ENCODE peak calls at places on chromosomes 11 and 22, in four cellular contexts. N is WTC11, U is HepG2, W is GM12878. F is an unnamed sample.
A peak's percentile ranks its signal among the peaks of the same experiment; 100 is the strongest.

GRCh38 chr22:24601217-24602104 is 1.5 kb upstream of the GGT1 start:
- DNase-seq in W (no peak), U (peak; percentile 66), N (no peak), F (no peak)

GRCh38 chr22:39519681-39520053 is 695 bp upstream of the ATF4 start:
- DNase-seq in W (no peak), N (peak; percentile 69), U (peak; percentile 58), F (no peak)

GRCh38 chr11:128508785-128509518 is 78.4 kb downstream of the ETS1 start:
- DNase-seq in W (no peak), N (no peak), U (no peak), F (no peak)

GRCh38 chr11:23078289-23078971 is 218.2 kb upstream of the CCDC179 start:
- DNase-seq in U (no peak), W (no peak), N (no peak), F (no peak)

GRCh38 chr11:123640677-123641494 is 13.5 kb downstream of the SCN3B start:
- DNase-seq in N (peak; percentile 77), U (peak; percentile 20), W (no peak), F (peak; percentile 81)

GRCh38 chr11:96101146-96101545 is 177.2 kb upstream of the MTMR2 start:
- DNase-seq in W (no peak), N (no peak), U (no peak), F (no peak)

GRCh38 chr11:114098927-114099326 is 39.4 kb downstream of the ZBTB16 start:
- DNase-seq in N (no peak), W (no peak), U (peak; percentile 32), F (no peak)

GRCh38 chr11:128725630-128726461 is 32.0 kb downstream of the FLI1 start:
- DNase-seq in W (peak; percentile 89), U (no peak), N (no peak), F (no peak)

GRCh38 chr22:47304854-47305253 is 542.4 kb downstream of the TBC1D22A start:
- DNase-seq in W (no peak), U (no peak), N (no peak), F (no peak)

GRCh38 chr11:11284481-11284880 is 68.6 kb downstream of the CSNK2A3 start:
- DNase-seq in U (no peak), W (no peak), N (no peak), F (no peak)

GRCh38 chr11:96748639-96749370 is 359.0 kb downstream of the JRKL start:
- DNase-seq in W (no peak), N (no peak), U (no peak), F (no peak)

GRCh38 chr22:40939202-40939601 is 12.0 kb upstream of the RBX1 start:
- DNase-seq in N (no peak), W (no peak), U (no peak), F (no peak)

GRCh38 chr11:75560644-75561043 is 1.4 kb upstream of the SERPINH1 start:
- DNase-seq in W (no peak), N (no peak), U (no peak), F (no peak)

GRCh38 chr22:38086001-38086845 is 2.2 kb upstream of the SLC16A8 start:
- DNase-seq in W (no peak), U (no peak), N (no peak), F (no peak)

GRCh38 chr11:61714316-61714715 is 34.1 kb downstream of the DAGLA start:
- DNase-seq in U (no peak), N (no peak), W (no peak), F (no peak)

GRCh38 chr11:72972541-72973128 is 158.4 kb downstream of the ATG16L2 start:
- DNase-seq in U (no peak), N (no peak), W (no peak), F (no peak)

GRCh38 chr11:12698049-12698448 is 23.8 kb downstream of the TEAD1 start:
- DNase-seq in U (no peak), N (no peak), W (no peak), F (no peak)

GRCh38 chr11:75328426-75329277 is 22.8 kb downstream of the ARRB1 start:
- DNase-seq in W (peak; percentile 69), N (peak; percentile 71), U (peak; percentile 78), F (peak; percentile 58)

GRCh38 chr22:26418620-26419019 is 10.4 kb upstream of the ASPHD2 start:
- DNase-seq in U (no peak), W (no peak), N (no peak), F (no peak)

GRCh38 chr22:26417406-26417805 is 11.7 kb upstream of the ASPHD2 start:
- DNase-seq in N (no peak), U (no peak), W (no peak), F (no peak)

GRCh38 chr22:26416256-26416655 is 12.8 kb upstream of the ASPHD2 start:
- DNase-seq in W (no peak), N (no peak), U (no peak), F (no peak)

GRCh38 chr22:26414347-26414746 is 14.7 kb upstream of the ASPHD2 start:
- DNase-seq in N (no peak), U (no peak), W (no peak), F (no peak)

DNA sequence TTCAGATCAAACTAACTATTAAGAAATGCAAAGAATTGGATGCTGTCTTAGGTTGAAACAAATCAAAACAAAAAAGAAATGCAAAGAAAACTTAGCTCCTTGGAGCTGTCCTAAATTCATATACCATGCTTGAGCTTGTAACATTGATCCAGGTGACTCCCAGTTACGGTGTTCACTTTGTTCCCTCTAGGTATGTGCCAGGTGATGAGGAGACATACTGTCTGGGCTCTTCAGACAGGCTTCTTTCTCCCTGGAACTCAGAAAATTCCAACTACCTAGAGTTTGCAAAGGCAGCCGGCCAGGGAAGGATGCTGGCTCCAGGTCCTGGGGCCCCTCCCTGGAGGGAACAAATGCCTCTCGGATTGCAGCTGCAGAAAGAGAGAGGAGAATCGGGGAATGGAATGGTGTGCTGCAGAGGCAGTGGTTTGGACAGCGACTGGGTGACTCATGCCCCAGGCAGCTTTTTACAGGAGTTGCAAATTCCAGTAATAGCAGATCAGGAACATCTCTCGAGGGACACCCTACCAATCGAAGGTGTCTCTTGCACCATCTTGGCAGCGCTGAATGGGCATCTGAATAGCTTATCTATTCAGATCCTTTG is 12.3 kb upstream of the ASPHD2 start:
- DNase-seq in W (no peak), U (no peak), N (peak; percentile 58), F (no peak)
- TF ChIP-seq CREM in W (no peak), U (no peak), N (no peak), F (no peak)

DNA sequence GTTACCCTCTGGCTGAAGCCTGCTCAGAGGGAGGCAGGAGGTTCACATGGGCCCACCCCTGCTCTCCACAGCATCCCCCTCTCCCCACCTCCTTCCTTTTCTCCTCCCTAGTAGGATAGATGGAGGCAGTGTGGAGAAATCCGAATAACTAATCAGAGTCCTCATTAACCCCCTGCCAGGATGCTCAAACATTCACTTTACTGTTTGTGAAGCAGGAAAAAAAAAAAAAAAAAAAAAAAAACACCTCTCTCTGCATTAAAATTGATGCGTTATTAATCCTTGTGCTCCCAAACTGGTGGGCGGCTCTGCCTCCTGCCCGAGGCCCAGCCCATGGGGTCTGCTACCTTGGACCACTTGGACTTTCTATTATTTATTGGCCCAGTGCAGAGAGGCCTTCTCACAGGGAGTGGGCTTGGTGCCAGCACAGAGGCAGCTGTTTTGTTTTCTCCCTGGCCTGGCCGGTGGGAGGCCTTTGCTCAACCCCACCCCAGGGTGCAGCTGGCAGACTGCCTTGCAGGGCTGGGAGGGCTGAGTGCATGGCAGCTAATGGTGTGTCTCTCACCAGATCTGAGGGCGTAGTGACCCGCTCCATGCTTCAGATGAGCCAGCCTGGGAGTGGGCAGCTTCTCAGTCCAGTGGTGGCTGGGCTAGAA is 150.7 kb downstream of the PKNOX2 start:
- DNase-seq in N (no peak), W (no peak), U (no peak), F (no peak)
- TF ChIP-seq CREM in N (no peak), W (no peak), U (no peak), F (no peak)

DNA sequence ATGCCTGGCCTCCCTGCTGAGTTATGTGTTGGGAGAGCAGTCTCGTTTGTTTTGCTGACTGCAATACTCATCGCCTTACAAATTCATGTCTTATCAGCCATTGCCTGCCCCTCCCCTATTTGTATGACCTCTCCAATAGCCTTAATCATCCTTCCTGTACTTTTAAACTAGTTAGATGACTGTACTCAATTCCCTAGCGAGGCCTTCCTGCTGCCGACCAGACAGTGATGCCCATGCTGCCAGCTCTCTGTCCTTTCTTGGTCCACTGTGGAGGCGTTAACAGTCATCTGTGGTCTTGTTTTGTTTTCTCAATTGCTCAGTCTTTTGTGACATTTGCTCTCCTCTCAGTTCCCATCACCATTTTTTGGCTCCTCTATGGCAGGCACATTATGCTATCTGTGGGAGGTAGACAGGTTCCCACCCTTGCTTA is 20.3 kb upstream of the YPEL1 start:
- DNase-seq in N (no peak), W (peak; percentile 57), U (peak; percentile 18), F (peak; percentile 98)
- TF ChIP-seq CREM in N (no peak), W (peak; percentile 68), U (no peak), F (no peak)

GRCh38 chr11:28483072-28483867 is 375.1 kb downstream of the METTL15 start:
- DNase-seq in N (no peak), W (no peak), U (no peak), F (no peak)
- TF ChIP-seq CREM in N (no peak), W (no peak), U (no peak), F (no peak)

GRCh38 chr11:126280595-126280994 is 2.3 kb upstream of the TIRAP start:
- DNase-seq in U (no peak), N (no peak), W (no peak), F (no peak)
- TF ChIP-seq CREM in U (no peak), N (no peak), W (no peak), F (no peak)

F was measured in K562.